ENCODE peak calls at places on chromosomes 13 and 19, in four cellular contexts. V is upper lobe of left lung, Y is anterior cingulate cortex, X is NCI-H524. F is an unnamed sample.

GRCh38 chr13:51040431-51040830 is 70.6 kb downstream of the C13orf42 start:
- DNase-seq in V (no peak), Y (no peak), X (no peak), F (no peak)

GRCh38 chr19:49932041-49932451 is 2.7 kb upstream of the NUP62 start:
- DNase-seq in V (no peak), Y (no peak), X (no peak), F (no peak)

GRCh38 chr13:20460744-20461143 is 64.9 kb downstream of the CRYL1 start:
- DNase-seq in V (peak; percentile 47), Y (no peak), X (no peak), F (peak; percentile 43)

GRCh38 chr19:33297401-33298145 is 4.8 kb downstream of the CEBPA start:
- DNase-seq in V (no peak), Y (no peak), X (no peak), F (no peak)

GRCh38 chr19:38666662-38667448 is 19.4 kb downstream of the ACTN4 start:
- DNase-seq in V (no peak), Y (no peak), X (no peak), F (no peak)

GRCh38 chr13:59490651-59491050 is 673.1 kb downstream of the DIAPH3 start:
- DNase-seq in V (no peak), Y (no peak), X (no peak), F (no peak)

GRCh38 chr19:3458229-3458555 is 22.1 kb downstream of the SMIM24 start:
- DNase-seq in V (peak; percentile 53), Y (no peak), X (no peak), F (no peak)

GRCh38 chr13:31179241-31179640 is 17.5 kb upstream of the HSPH1 start:
- DNase-seq in V (no peak), Y (no peak), X (no peak), F (no peak)

F was measured in Jurkat, Clone E6-1.